ENCODE peak calls at places on chromosomes 3 and 15, in seven cellular contexts. One of them, this sample, is unnamed.

GRCh38 chr15:69751147-69751546 is 298.5 kb downstream of the RPLP1 start:
- DNase-seq in adipocyte: no peak
- DNase-seq in MM.1S: no peak
- DNase-seq in endothelial cell of umbilical vein: no peak
- DNase-seq in astrocyte: no peak
- DNase-seq in neuronal stem cell: no peak
- DNase-seq in NT2/D1: no peak
- DNase-seq in this sample: no peak

GRCh38 chr15:94021621-94022320 is 209.6 kb upstream of the MCTP2 start:
- DNase-seq in MM.1S: no peak
- DNase-seq in astrocyte: no peak
- DNase-seq in adipocyte: no peak
- DNase-seq in endothelial cell of umbilical vein: no peak
- DNase-seq in neuronal stem cell: no peak
- DNase-seq in NT2/D1: no peak
- DNase-seq in this sample: no peak

GRCh38 chr15:25680659-25680970 is 182.5 kb downstream of the ATP10A start:
- DNase-seq in adipocyte: no peak
- DNase-seq in NT2/D1: no peak
- DNase-seq in endothelial cell of umbilical vein: no peak
- DNase-seq in neuronal stem cell: no peak
- DNase-seq in MM.1S: no peak
- DNase-seq in astrocyte: no peak
- DNase-seq in this sample: no peak

GRCh38 chr3:21390136-21390535 is 360.9 kb downstream of the ZNF385D start:
- DNase-seq in endothelial cell of umbilical vein: no peak
- DNase-seq in adipocyte: peak; percentile 57
- DNase-seq in astrocyte: peak; percentile 98
- DNase-seq in MM.1S: no peak
- DNase-seq in NT2/D1: no peak
- DNase-seq in neuronal stem cell: no peak
- DNase-seq in this sample: peak; percentile 54

GRCh38 chr15:70853855-70854668 is at the start of gene LARP6:
- DNase-seq in adipocyte: peak; percentile 81
- DNase-seq in astrocyte: no peak
- DNase-seq in MM.1S: peak; percentile 10
- DNase-seq in NT2/D1: peak; percentile 23
- DNase-seq in endothelial cell of umbilical vein: peak; percentile 60
- DNase-seq in neuronal stem cell: peak; percentile 63
- DNase-seq in this sample: peak; percentile 22

GRCh38 chr3:188539631-188540194 is 385.8 kb downstream of the LPP start:
- DNase-seq in adipocyte: no peak
- DNase-seq in NT2/D1: no peak
- DNase-seq in endothelial cell of umbilical vein: no peak
- DNase-seq in MM.1S: no peak
- DNase-seq in astrocyte: peak; percentile 34
- DNase-seq in neuronal stem cell: no peak
- DNase-seq in this sample: no peak

GRCh38 chr15:24878153-24878552 is 76.6 kb upstream of the SNRPN start:
- DNase-seq in MM.1S: no peak
- DNase-seq in NT2/D1: no peak
- DNase-seq in adipocyte: no peak
- DNase-seq in astrocyte: peak; percentile 34
- DNase-seq in endothelial cell of umbilical vein: peak; percentile 33
- DNase-seq in neuronal stem cell: no peak
- DNase-seq in this sample: peak; percentile 1

GRCh38 chr3:138469869-138470268 is 35.5 kb downstream of the ESYT3 start:
- DNase-seq in endothelial cell of umbilical vein: no peak
- DNase-seq in astrocyte: no peak
- DNase-seq in MM.1S: no peak
- DNase-seq in adipocyte: no peak
- DNase-seq in NT2/D1: no peak
- DNase-seq in neuronal stem cell: no peak
- DNase-seq in this sample: no peak

GRCh38 chr15:78054971-78055370 is 22.5 kb downstream of the TBC1D2B start:
- DNase-seq in endothelial cell of umbilical vein: no peak
- DNase-seq in adipocyte: no peak
- DNase-seq in NT2/D1: no peak
- DNase-seq in MM.1S: no peak
- DNase-seq in astrocyte: no peak
- DNase-seq in neuronal stem cell: no peak
- DNase-seq in this sample: no peak

GRCh38 chr15:55915876-55916567 is 77.4 kb downstream of the NEDD4 start:
- DNase-seq in NT2/D1: no peak
- DNase-seq in neuronal stem cell: no peak
- DNase-seq in astrocyte: peak; percentile 56
- DNase-seq in endothelial cell of umbilical vein: no peak
- DNase-seq in adipocyte: peak; percentile 69
- DNase-seq in MM.1S: no peak
- DNase-seq in this sample: no peak
- H3K9ac ChIP-seq in NT2/D1: no peak overlapping the region
- H3K9ac ChIP-seq in neuronal stem cell: no peak overlapping the region
- H3K9ac ChIP-seq in astrocyte: peak overlapping the region; percentile 80
- H3K9ac ChIP-seq in endothelial cell of umbilical vein: no peak overlapping the region
- H3K9ac ChIP-seq in adipocyte: no peak overlapping the region
- H3K9ac ChIP-seq in MM.1S: no peak overlapping the region
- H3K9ac ChIP-seq in this sample: no peak overlapping the region

GRCh38 chr3:151721294-151721693 is 12.4 kb upstream of the AADACL2 start:
- DNase-seq in MM.1S: no peak
- DNase-seq in astrocyte: no peak
- DNase-seq in adipocyte: no peak
- DNase-seq in neuronal stem cell: no peak
- DNase-seq in endothelial cell of umbilical vein: no peak
- DNase-seq in NT2/D1: no peak
- DNase-seq in this sample: no peak
- H3K9ac ChIP-seq in MM.1S: no peak overlapping the region
- H3K9ac ChIP-seq in astrocyte: no peak overlapping the region
- H3K9ac ChIP-seq in adipocyte: no peak overlapping the region
- H3K9ac ChIP-seq in neuronal stem cell: no peak overlapping the region
- H3K9ac ChIP-seq in endothelial cell of umbilical vein: no peak overlapping the region
- H3K9ac ChIP-seq in NT2/D1: no peak overlapping the region
- H3K9ac ChIP-seq in this sample: no peak overlapping the region

GRCh38 chr15:39209548-39210211 is 371.2 kb upstream of the THBS1 start:
- DNase-seq in neuronal stem cell: no peak
- DNase-seq in adipocyte: no peak
- DNase-seq in MM.1S: no peak
- DNase-seq in endothelial cell of umbilical vein: no peak
- DNase-seq in astrocyte: no peak
- DNase-seq in NT2/D1: no peak
- DNase-seq in this sample: no peak

GRCh38 chr15:39215006-39215405 is 365.9 kb upstream of the THBS1 start:
- DNase-seq in adipocyte: no peak
- DNase-seq in MM.1S: no peak
- DNase-seq in endothelial cell of umbilical vein: no peak
- DNase-seq in astrocyte: no peak
- DNase-seq in neuronal stem cell: no peak
- DNase-seq in NT2/D1: no peak
- DNase-seq in this sample: no peak

GRCh38 chr15:39211108-39211979 is 369.5 kb upstream of the THBS1 start:
- DNase-seq in astrocyte: no peak
- DNase-seq in adipocyte: no peak
- DNase-seq in MM.1S: no peak
- DNase-seq in endothelial cell of umbilical vein: peak; percentile 47
- DNase-seq in neuronal stem cell: no peak
- DNase-seq in NT2/D1: no peak
- DNase-seq in this sample: no peak

GRCh38 chr15:39216816-39217215 is 364.1 kb upstream of the THBS1 start:
- DNase-seq in neuronal stem cell: no peak
- DNase-seq in endothelial cell of umbilical vein: no peak
- DNase-seq in MM.1S: no peak
- DNase-seq in astrocyte: no peak
- DNase-seq in adipocyte: no peak
- DNase-seq in NT2/D1: no peak
- DNase-seq in this sample: no peak

GRCh38 chr15:39213385-39213840 is 367.5 kb upstream of the THBS1 start:
- DNase-seq in neuronal stem cell: peak; percentile 88
- DNase-seq in astrocyte: peak; percentile 100
- DNase-seq in MM.1S: no peak
- DNase-seq in endothelial cell of umbilical vein: no peak
- DNase-seq in NT2/D1: peak; percentile 81
- DNase-seq in adipocyte: peak; percentile 85
- DNase-seq in this sample: peak; percentile 98
- H3K9ac ChIP-seq in neuronal stem cell: no peak overlapping the region
- H3K9ac ChIP-seq in astrocyte: peak overlapping the region; percentile 59
- H3K9ac ChIP-seq in MM.1S: no peak overlapping the region
- H3K9ac ChIP-seq in endothelial cell of umbilical vein: no peak overlapping the region
- H3K9ac ChIP-seq in NT2/D1: no peak overlapping the region
- H3K9ac ChIP-seq in adipocyte: no peak overlapping the region
- H3K9ac ChIP-seq in this sample: peak overlapping the region; percentile 48

GRCh38 chr3:40615916-40616315 is 91.2 kb downstream of the ZNF621 start:
- DNase-seq in endothelial cell of umbilical vein: no peak
- DNase-seq in MM.1S: no peak
- DNase-seq in neuronal stem cell: no peak
- DNase-seq in astrocyte: no peak
- DNase-seq in NT2/D1: no peak
- DNase-seq in adipocyte: no peak
- DNase-seq in this sample: no peak
- H3K9ac ChIP-seq in endothelial cell of umbilical vein: no peak overlapping the region
- H3K9ac ChIP-seq in MM.1S: no peak overlapping the region
- H3K9ac ChIP-seq in neuronal stem cell: peak overlapping the region; percentile 65
- H3K9ac ChIP-seq in astrocyte: no peak overlapping the region
- H3K9ac ChIP-seq in NT2/D1: peak overlapping the region; percentile 67
- H3K9ac ChIP-seq in adipocyte: peak overlapping the region; percentile 9
- H3K9ac ChIP-seq in this sample: no peak overlapping the region

DNA sequence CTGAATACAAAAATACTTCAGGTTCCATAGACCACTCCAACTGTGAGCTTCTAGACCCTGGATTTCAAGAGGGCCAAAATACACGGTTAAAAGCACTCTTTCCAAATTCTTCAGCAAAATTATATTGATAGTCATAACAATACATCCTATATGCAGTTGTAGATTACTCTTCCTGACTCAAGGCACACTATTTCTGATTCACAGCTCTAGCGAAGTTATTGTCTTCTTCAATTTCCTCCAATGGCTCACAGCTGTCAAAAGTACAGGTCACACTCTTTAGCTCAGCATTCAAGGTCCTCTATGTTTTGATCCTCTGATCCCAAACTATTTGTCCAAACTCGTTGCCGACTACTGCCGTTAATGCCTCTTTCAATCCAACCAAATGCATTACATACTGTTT is 13.5 kb upstream of the CCDC80 start:
- DNase-seq in MM.1S: peak; percentile 3
- DNase-seq in NT2/D1: no peak
- DNase-seq in neuronal stem cell: no peak
- DNase-seq in endothelial cell of umbilical vein: no peak
- DNase-seq in adipocyte: no peak
- DNase-seq in astrocyte: no peak
- DNase-seq in this sample: no peak
- H3K9ac ChIP-seq in MM.1S: no peak overlapping the region
- H3K9ac ChIP-seq in NT2/D1: no peak overlapping the region
- H3K9ac ChIP-seq in neuronal stem cell: no peak overlapping the region
- H3K9ac ChIP-seq in endothelial cell of umbilical vein: no peak overlapping the region
- H3K9ac ChIP-seq in adipocyte: peak overlapping the region; percentile 86
- H3K9ac ChIP-seq in astrocyte: peak overlapping the region; percentile 85
- H3K9ac ChIP-seq in this sample: no peak overlapping the region

GRCh38 chr15:63560741-63561448 is 36.3 kb upstream of the FBXL22 start:
- DNase-seq in neuronal stem cell: no peak
- DNase-seq in adipocyte: no peak
- DNase-seq in endothelial cell of umbilical vein: no peak
- DNase-seq in astrocyte: no peak
- DNase-seq in NT2/D1: no peak
- DNase-seq in MM.1S: no peak
- DNase-seq in this sample: no peak

GRCh38 chr15:63565784-63566183 is 31.4 kb upstream of the FBXL22 start:
- DNase-seq in MM.1S: no peak
- DNase-seq in neuronal stem cell: no peak
- DNase-seq in adipocyte: no peak
- DNase-seq in endothelial cell of umbilical vein: no peak
- DNase-seq in astrocyte: no peak
- DNase-seq in NT2/D1: no peak
- DNase-seq in this sample: no peak

GRCh38 chr15:63559753-63560152 is 37.4 kb upstream of the FBXL22 start:
- DNase-seq in NT2/D1: no peak
- DNase-seq in adipocyte: no peak
- DNase-seq in astrocyte: no peak
- DNase-seq in endothelial cell of umbilical vein: no peak
- DNase-seq in neuronal stem cell: no peak
- DNase-seq in MM.1S: no peak
- DNase-seq in this sample: no peak

GRCh38 chr15:63564093-63564492 is 33.1 kb upstream of the FBXL22 start:
- DNase-seq in astrocyte: no peak
- DNase-seq in MM.1S: peak; percentile 30
- DNase-seq in NT2/D1: no peak
- DNase-seq in adipocyte: no peak
- DNase-seq in neuronal stem cell: no peak
- DNase-seq in endothelial cell of umbilical vein: no peak
- DNase-seq in this sample: no peak
- H3K9ac ChIP-seq in astrocyte: no peak overlapping the region
- H3K9ac ChIP-seq in MM.1S: no peak overlapping the region
- H3K9ac ChIP-seq in NT2/D1: no peak overlapping the region
- H3K9ac ChIP-seq in adipocyte: no peak overlapping the region
- H3K9ac ChIP-seq in neuronal stem cell: no peak overlapping the region
- H3K9ac ChIP-seq in endothelial cell of umbilical vein: no peak overlapping the region
- H3K9ac ChIP-seq in this sample: no peak overlapping the region

GRCh38 chr3:44555753-44556152 is 760 bp downstream of the ZKSCAN7 start:
- DNase-seq in neuronal stem cell: no peak
- DNase-seq in NT2/D1: no peak
- DNase-seq in astrocyte: no peak
- DNase-seq in endothelial cell of umbilical vein: no peak
- DNase-seq in MM.1S: no peak
- DNase-seq in adipocyte: peak; percentile 13
- DNase-seq in this sample: peak; percentile 1

GRCh38 chr3:44561076-44561475 is 6.1 kb downstream of the ZKSCAN7 start:
- DNase-seq in NT2/D1: no peak
- DNase-seq in neuronal stem cell: no peak
- DNase-seq in adipocyte: no peak
- DNase-seq in endothelial cell of umbilical vein: no peak
- DNase-seq in astrocyte: no peak
- DNase-seq in MM.1S: no peak
- DNase-seq in this sample: no peak

GRCh38 chr3:44554626-44555592 is at the start of gene ZKSCAN7:
- DNase-seq in neuronal stem cell: peak; percentile 44
- DNase-seq in MM.1S: no peak
- DNase-seq in adipocyte: peak; percentile 77
- DNase-seq in astrocyte: peak; percentile 45
- DNase-seq in endothelial cell of umbilical vein: peak; percentile 42
- DNase-seq in NT2/D1: peak; percentile 27
- DNase-seq in this sample: peak; percentile 14

GRCh38 chr3:44562147-44562546 is 7.2 kb downstream of the ZKSCAN7 start:
- DNase-seq in NT2/D1: no peak
- DNase-seq in astrocyte: no peak
- DNase-seq in endothelial cell of umbilical vein: no peak
- DNase-seq in MM.1S: no peak
- DNase-seq in neuronal stem cell: no peak
- DNase-seq in adipocyte: no peak
- DNase-seq in this sample: no peak

DNA sequence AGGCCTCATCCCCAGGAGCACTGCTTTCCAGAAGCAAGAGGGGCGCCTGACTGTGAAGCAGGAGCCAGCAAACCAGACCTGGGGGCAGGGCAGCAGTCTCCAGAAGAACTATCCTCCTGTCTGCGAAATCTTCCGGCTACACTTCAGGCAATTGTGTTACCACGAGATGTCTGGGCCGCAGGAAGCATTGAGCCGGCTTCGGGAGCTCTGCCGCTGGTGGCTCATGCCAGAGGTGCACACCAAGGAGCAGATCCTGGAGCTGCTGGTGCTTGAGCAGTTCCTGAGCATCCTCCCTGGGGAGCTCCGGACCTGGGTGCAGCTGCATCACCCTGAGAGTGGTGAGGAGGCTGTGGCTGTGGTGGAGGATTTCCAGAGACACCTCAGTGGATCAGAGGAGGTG is 2.1 kb downstream of the ZKSCAN7 start:
- DNase-seq in endothelial cell of umbilical vein: no peak
- DNase-seq in NT2/D1: no peak
- DNase-seq in MM.1S: no peak
- DNase-seq in neuronal stem cell: no peak
- DNase-seq in astrocyte: no peak
- DNase-seq in adipocyte: no peak
- DNase-seq in this sample: no peak
- H3K9ac ChIP-seq in endothelial cell of umbilical vein: no peak overlapping the region
- H3K9ac ChIP-seq in NT2/D1: no peak overlapping the region
- H3K9ac ChIP-seq in MM.1S: no peak overlapping the region
- H3K9ac ChIP-seq in neuronal stem cell: no peak overlapping the region
- H3K9ac ChIP-seq in astrocyte: no peak overlapping the region
- H3K9ac ChIP-seq in adipocyte: no peak overlapping the region
- H3K9ac ChIP-seq in this sample: no peak overlapping the region